ENCODE peak calls at places on chromosomes 2 and 18, in ten cellular contexts. Y, U, I, Z, G, M, V, R, P and N are unnamed samples.

GRCh38 chr18:23131693-23132319 is 3.5 kb upstream of the CABLES1 start:
- DNase-seq in Y (peak), U (peak), I (peak), Z (peak), G (peak), M (peak), V (peak), R (no peak), P (peak), N (peak)

GRCh38 chr2:121480826-121481225 is 49.9 kb upstream of the RNU4ATAC start:
- DNase-seq in Y (peak), U (no peak), I (peak), Z (no peak), G (peak), M (peak), V (peak), R (no peak), P (no peak), N (no peak)

GRCh38 chr2:221124542-221125235 is 447.4 kb downstream of the EPHA4 start:
- DNase-seq in Y (no peak), U (no peak), I (no peak), Z (peak), G (peak), M (no peak), V (peak), R (no peak), P (peak), N (no peak)

GRCh38 chr18:58223717-58224424 is 179.8 kb downstream of the NEDD4L start:
- DNase-seq in Y (peak), U (peak), I (peak), Z (no peak), G (peak), M (peak), V (peak), R (peak), P (no peak), N (no peak)

GRCh38 chr18:11392974-11393373 is 216.4 kb upstream of the SLC35G4 start:
- DNase-seq in Y (no peak), U (no peak), I (no peak), Z (no peak), G (no peak), M (no peak), V (no peak), R (no peak), P (no peak), N (no peak)

GRCh38 chr2:10331033-10331701 is 28.5 kb downstream of the HPCAL1 start:
- DNase-seq in Y (no peak), U (no peak), I (no peak), Z (peak), G (peak), M (no peak), V (no peak), R (no peak), P (peak), N (peak)

GRCh38 chr2:70710276-70710675 is 57.7 kb downstream of the ADD2 start:
- DNase-seq in Y (no peak), U (no peak), I (no peak), Z (no peak), G (peak), M (no peak), V (no peak), R (no peak), P (no peak), N (no peak)

GRCh38 chr2:43133708-43134570 is 92.5 kb downstream of the ZFP36L2 start:
- DNase-seq in Y (no peak), U (no peak), I (no peak), Z (no peak), G (no peak), M (no peak), V (no peak), R (no peak), P (no peak), N (no peak)

GRCh38 chr18:24878289-24878688 is 417.9 kb downstream of the HRH4 start:
- DNase-seq in Y (peak), U (peak), I (peak), Z (no peak), G (peak), M (peak), V (peak), R (no peak), P (no peak), N (no peak)

GRCh38 chr2:39913648-39914456 is 134.8 kb upstream of the THUMPD2 start:
- DNase-seq in Y (peak), U (peak), I (peak), Z (no peak), G (peak), M (peak), V (peak), R (peak), P (no peak), N (no peak)

GRCh38 chr2:20539133-20539719 is 92.4 kb downstream of the RHOB start:
- DNase-seq in Y (no peak), U (no peak), I (no peak), Z (no peak), G (no peak), M (no peak), V (no peak), R (no peak), P (no peak), N (no peak)

GRCh38 chr2:241726459-241726858 is 8.0 kb upstream of the D2HGDH start:
- DNase-seq in Y (no peak), U (no peak), I (no peak), Z (no peak), G (no peak), M (no peak), V (no peak), R (no peak), P (no peak), N (no peak)

GRCh38 chr2:33069894-33070651 is 123.3 kb downstream of the LTBP1 start:
- DNase-seq in Y (no peak), U (peak), I (peak), Z (no peak), G (peak), M (peak), V (peak), R (peak), P (no peak), N (no peak)

GRCh38 chr2:61922714-61923113 is 17.2 kb downstream of the COMMD1 start:
- DNase-seq in Y (no peak), U (no peak), I (no peak), Z (no peak), G (no peak), M (no peak), V (no peak), R (no peak), P (no peak), N (no peak)

GRCh38 chr18:48879008-48879431 is 71.7 kb downstream of the SMAD7 start:
- DNase-seq in Y (no peak), U (no peak), I (no peak), Z (peak), G (no peak), M (no peak), V (no peak), R (no peak), P (peak), N (no peak)

GRCh38 chr2:58569460-58570185 is 328.5 kb upstream of the FANCL start:
- DNase-seq in Y (no peak), U (no peak), I (no peak), Z (no peak), G (peak), M (no peak), V (no peak), R (no peak), P (no peak), N (peak)

DNA sequence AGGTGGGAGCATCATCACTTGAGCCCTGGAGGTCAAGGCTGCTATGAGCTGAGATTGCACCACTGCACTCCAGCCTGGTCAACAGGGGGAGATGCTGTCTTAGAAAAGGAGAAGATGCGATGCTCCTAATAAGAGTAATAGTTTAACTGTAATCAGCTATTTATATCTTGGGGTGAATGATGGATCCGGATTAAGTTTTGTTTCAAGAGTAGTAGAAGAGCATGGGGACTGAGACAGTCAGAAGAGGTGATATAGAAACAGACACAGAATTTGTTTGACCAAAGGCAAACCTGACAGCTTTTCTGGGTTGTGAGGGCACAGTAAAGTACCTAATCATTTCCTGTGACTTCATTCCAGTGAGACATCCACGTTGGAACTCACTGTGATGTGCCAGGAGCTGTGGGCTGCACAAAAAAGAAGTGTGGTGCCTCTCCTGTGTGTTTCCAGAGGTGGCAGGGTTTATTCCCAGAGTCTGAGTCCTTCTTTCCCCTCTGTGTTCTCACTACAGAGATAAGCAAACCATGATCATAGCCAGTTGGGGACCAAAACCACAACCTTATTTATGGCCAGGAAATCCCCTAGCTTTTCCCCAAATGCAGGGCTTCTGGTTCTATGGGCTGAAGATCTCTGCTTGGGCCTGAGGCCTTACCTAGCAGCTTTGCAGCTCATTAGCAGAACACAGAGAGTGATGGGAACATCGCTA is 113.7 kb downstream of the XRCC5 start:
- DNase-seq in Y (no peak), U (peak), I (peak), Z (peak), G (peak), M (peak), V (peak), R (no peak), P (peak), N (no peak)
- TF ChIP-seq CTCF in Y (peak), U (peak), I (peak), Z (peak), G (peak), M (peak), V (peak), R (peak), P (peak), N (no peak)

DNA sequence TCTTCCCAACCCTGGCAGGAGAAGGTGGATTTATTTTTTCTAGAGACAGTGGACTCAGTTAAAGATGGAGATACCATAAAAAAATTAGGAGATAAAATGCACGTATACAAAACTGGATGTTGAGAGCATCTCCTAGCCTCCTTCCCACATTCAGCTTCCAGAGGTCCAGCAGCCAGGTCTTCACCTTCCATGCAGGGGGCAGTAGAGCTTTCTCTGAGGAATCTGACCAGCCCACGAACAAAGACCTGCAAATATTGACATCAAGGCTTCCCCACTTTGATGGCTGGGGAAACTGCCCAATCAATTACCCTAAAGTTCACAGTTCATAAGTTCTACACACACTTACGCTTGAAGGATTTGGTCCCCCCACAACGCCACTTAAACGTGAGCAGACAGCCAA is 24.5 kb downstream of the AQP4 start:
- DNase-seq in Y (no peak), U (no peak), I (no peak), Z (no peak), G (no peak), M (no peak), V (no peak), R (no peak), P (no peak), N (no peak)
- TF ChIP-seq CTCF in Y (no peak), U (no peak), I (no peak), Z (peak), G (no peak), M (no peak), V (no peak), R (no peak), P (no peak), N (no peak)

DNA sequence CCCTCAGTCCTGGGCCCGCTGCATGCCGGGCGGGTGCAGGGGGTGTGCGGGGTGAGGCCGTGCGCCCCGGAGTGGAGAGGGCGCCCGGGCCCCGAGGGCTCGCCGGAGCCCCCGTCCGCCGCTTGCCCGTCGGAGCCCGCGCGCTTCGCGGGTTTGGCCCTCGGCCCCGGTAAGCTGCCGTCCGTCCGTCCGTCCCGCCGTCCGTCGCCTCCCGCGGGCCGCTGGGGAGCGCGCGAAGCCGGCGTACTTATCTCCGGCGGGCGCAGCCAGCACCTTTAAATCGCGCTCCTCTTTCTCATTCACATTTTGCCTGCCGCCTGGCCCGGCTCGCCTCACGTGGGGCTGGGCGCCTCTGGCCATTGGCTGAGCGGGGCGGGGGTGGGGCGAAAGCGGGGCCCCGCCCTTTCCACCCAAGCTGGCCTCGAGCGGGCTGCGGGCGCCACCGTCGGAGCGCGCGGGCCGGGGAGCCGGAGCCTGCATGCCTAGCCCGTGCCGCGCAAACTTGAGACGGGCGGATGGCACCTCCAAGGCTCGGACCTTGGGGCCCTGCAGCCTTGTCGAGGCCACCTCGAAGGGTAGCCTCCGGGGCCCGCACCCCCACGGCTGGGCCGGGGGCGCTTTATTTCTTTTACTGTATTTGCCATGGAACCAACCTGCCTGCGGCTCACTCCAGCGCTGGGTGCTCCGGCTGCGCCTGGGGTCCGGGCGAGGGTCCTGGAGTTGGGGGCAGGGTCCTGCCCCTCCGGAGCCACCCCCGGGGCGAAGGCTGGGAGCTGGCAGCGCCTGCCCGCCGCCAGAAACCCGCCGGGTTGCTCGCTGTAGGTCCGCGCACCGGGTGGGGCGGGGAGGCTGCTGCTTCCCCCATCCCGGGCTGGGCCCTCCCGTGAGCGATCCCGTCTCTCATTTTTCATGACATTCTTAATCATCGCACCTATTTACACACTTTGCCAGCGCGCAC is at the start of gene GBX2:
- DNase-seq in Y (peak), U (no peak), I (peak), Z (peak), G (peak), M (peak), V (peak), R (peak), P (peak), N (no peak)
- TF ChIP-seq CTCF in Y (no peak), U (no peak), I (no peak), Z (no peak), G (no peak), M (no peak), V (no peak), R (no peak), P (no peak), N (no peak)

DNA sequence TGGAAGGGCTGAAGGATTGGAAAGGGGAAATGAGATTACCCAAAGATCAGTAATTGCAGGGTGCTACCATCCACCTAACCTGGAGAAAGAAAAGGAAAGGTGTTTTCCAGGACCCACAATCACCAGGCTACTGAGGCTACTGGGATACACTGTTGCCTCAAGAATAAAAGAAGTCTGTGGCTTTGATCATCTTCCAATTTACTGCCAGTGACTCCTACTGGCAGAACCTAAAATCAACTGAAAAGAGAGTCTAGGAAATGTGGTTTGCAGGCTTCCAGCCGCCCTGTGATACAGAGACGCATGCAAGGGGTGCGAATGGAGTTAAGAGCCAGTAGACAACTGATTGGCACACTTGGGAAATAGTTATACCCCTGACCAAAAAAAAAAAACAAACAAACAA is 16.6 kb upstream of the TTL start:
- DNase-seq in Y (no peak), U (no peak), I (peak), Z (no peak), G (no peak), M (peak), V (peak), R (no peak), P (no peak), N (no peak)
- TF ChIP-seq CTCF in Y (peak), U (peak), I (peak), Z (peak), G (no peak), M (peak), V (peak), R (peak), P (peak), N (no peak)

DNA sequence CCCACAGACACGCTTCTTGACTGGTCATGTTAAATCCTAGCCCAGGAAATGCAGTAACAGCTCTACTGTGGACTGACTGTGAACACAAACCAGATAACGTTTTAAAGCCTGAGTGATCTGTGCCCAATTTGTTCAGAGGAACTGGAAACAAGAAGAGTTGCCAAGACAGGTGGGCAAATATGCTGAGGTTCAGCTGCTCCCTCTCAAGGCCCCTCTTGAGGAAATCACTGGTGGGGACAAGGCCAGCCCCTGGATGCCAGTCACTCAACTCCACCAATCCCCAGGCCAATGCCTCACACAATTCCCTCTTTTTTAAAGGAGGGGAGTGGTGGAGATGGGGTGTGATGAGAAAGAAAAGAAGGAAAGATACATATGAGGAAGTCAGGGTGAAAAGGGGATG is 261.2 kb downstream of the ALK start:
- DNase-seq in Y (no peak), U (no peak), I (no peak), Z (no peak), G (no peak), M (no peak), V (no peak), R (no peak), P (no peak), N (no peak)
- TF ChIP-seq CTCF in Y (no peak), U (no peak), I (no peak), Z (no peak), G (no peak), M (no peak), V (no peak), R (no peak), P (no peak), N (no peak)